ENCODE peak calls at places on chromosomes 16 and 17, in ten cellular contexts. One of them, this sample, is unnamed.

GRCh38 chr17:46167826-46168569 is 25.2 kb downstream of the KANSL1 start:
- DNase-seq in PC-9: no peak
- DNase-seq in thyroid gland: no peak
- DNase-seq in CD8-positive, alpha-beta T cell: no peak
- DNase-seq in CD4-positive, CD25-positive, alpha-beta regulatory T cell: no peak
- DNase-seq in naive thymus-derived CD4-positive, alpha-beta T cell: no peak
- DNase-seq in aorta: no peak
- DNase-seq in uterus: no peak
- DNase-seq in OCI-LY7: no peak
- DNase-seq in stomach: no peak
- DNase-seq in this sample: no peak

GRCh38 chr17:82820278-82821251 is 19.3 kb downstream of the ZNF750 start:
- DNase-seq in uterus: no peak
- DNase-seq in aorta: no peak
- DNase-seq in CD4-positive, CD25-positive, alpha-beta regulatory T cell: no peak
- DNase-seq in thyroid gland: no peak
- DNase-seq in OCI-LY7: peak; percentile 30
- DNase-seq in stomach: no peak
- DNase-seq in PC-9: no peak
- DNase-seq in CD8-positive, alpha-beta T cell: no peak
- DNase-seq in naive thymus-derived CD4-positive, alpha-beta T cell: no peak
- DNase-seq in this sample: no peak

GRCh38 chr16:1989209-1989825 is 453 bp upstream of the SYNGR3 start:
- DNase-seq in aorta: no peak
- DNase-seq in OCI-LY7: no peak
- DNase-seq in PC-9: no peak
- DNase-seq in naive thymus-derived CD4-positive, alpha-beta T cell: no peak
- DNase-seq in uterus: no peak
- DNase-seq in CD8-positive, alpha-beta T cell: no peak
- DNase-seq in stomach: no peak
- DNase-seq in CD4-positive, CD25-positive, alpha-beta regulatory T cell: no peak
- DNase-seq in thyroid gland: no peak
- DNase-seq in this sample: no peak

GRCh38 chr17:50908860-50909764 is 43.0 kb upstream of the TOB1 start:
- DNase-seq in stomach: peak; percentile 95
- DNase-seq in uterus: no peak
- DNase-seq in thyroid gland: peak; percentile 96
- DNase-seq in OCI-LY7: no peak
- DNase-seq in naive thymus-derived CD4-positive, alpha-beta T cell: peak; percentile 83
- DNase-seq in PC-9: no peak
- DNase-seq in CD4-positive, CD25-positive, alpha-beta regulatory T cell: peak; percentile 64
- DNase-seq in aorta: no peak
- DNase-seq in CD8-positive, alpha-beta T cell: peak; percentile 28
- DNase-seq in this sample: no peak

GRCh38 chr16:20906225-20906870 is 5.8 kb downstream of the LYRM1 start:
- DNase-seq in thyroid gland: no peak
- DNase-seq in aorta: no peak
- DNase-seq in uterus: peak; percentile 54
- DNase-seq in naive thymus-derived CD4-positive, alpha-beta T cell: no peak
- DNase-seq in CD4-positive, CD25-positive, alpha-beta regulatory T cell: no peak
- DNase-seq in OCI-LY7: no peak
- DNase-seq in CD8-positive, alpha-beta T cell: no peak
- DNase-seq in stomach: no peak
- DNase-seq in PC-9: peak; percentile 96
- DNase-seq in this sample: no peak

GRCh38 chr17:49216953-49217650 is 6.6 kb downstream of the ABI3 start:
- DNase-seq in CD4-positive, CD25-positive, alpha-beta regulatory T cell: no peak
- DNase-seq in uterus: peak; percentile 58
- DNase-seq in naive thymus-derived CD4-positive, alpha-beta T cell: no peak
- DNase-seq in OCI-LY7: no peak
- DNase-seq in CD8-positive, alpha-beta T cell: no peak
- DNase-seq in thyroid gland: peak; percentile 10
- DNase-seq in aorta: peak; percentile 74
- DNase-seq in PC-9: no peak
- DNase-seq in stomach: peak; percentile 27
- DNase-seq in this sample: peak; percentile 77

GRCh38 chr17:47611372-47612350 is 38.1 kb upstream of the KPNB1 start:
- DNase-seq in CD8-positive, alpha-beta T cell: no peak
- DNase-seq in OCI-LY7: no peak
- DNase-seq in aorta: no peak
- DNase-seq in naive thymus-derived CD4-positive, alpha-beta T cell: no peak
- DNase-seq in CD4-positive, CD25-positive, alpha-beta regulatory T cell: no peak
- DNase-seq in thyroid gland: no peak
- DNase-seq in PC-9: peak; percentile 57
- DNase-seq in stomach: no peak
- DNase-seq in uterus: no peak
- DNase-seq in this sample: no peak

GRCh38 chr17:50213026-50214015 is 11.9 kb upstream of the COL1A1 start:
- DNase-seq in uterus: peak; percentile 34
- DNase-seq in stomach: peak; percentile 10
- DNase-seq in naive thymus-derived CD4-positive, alpha-beta T cell: peak; percentile 14
- DNase-seq in PC-9: no peak
- DNase-seq in CD8-positive, alpha-beta T cell: peak; percentile 4
- DNase-seq in OCI-LY7: peak; percentile 29
- DNase-seq in CD4-positive, CD25-positive, alpha-beta regulatory T cell: no peak
- DNase-seq in aorta: no peak
- DNase-seq in thyroid gland: no peak
- DNase-seq in this sample: no peak

GRCh38 chr16:15996432-15997109 is 47.2 kb downstream of the ABCC1 start:
- DNase-seq in naive thymus-derived CD4-positive, alpha-beta T cell: no peak
- DNase-seq in thyroid gland: no peak
- DNase-seq in CD4-positive, CD25-positive, alpha-beta regulatory T cell: no peak
- DNase-seq in PC-9: peak; percentile 91
- DNase-seq in aorta: peak; percentile 77
- DNase-seq in OCI-LY7: no peak
- DNase-seq in uterus: peak; percentile 34
- DNase-seq in stomach: peak; percentile 34
- DNase-seq in CD8-positive, alpha-beta T cell: no peak
- DNase-seq in this sample: peak; percentile 78

GRCh38 chr16:81482329-81483063 is 37.9 kb downstream of the CMIP start:
- DNase-seq in OCI-LY7: no peak
- DNase-seq in thyroid gland: no peak
- DNase-seq in stomach: no peak
- DNase-seq in CD8-positive, alpha-beta T cell: no peak
- DNase-seq in aorta: no peak
- DNase-seq in PC-9: no peak
- DNase-seq in CD4-positive, CD25-positive, alpha-beta regulatory T cell: no peak
- DNase-seq in uterus: no peak
- DNase-seq in naive thymus-derived CD4-positive, alpha-beta T cell: no peak
- DNase-seq in this sample: no peak

GRCh38 chr17:7183433-7184090 is 4.4 kb upstream of the ASGR1 start:
- DNase-seq in stomach: no peak
- DNase-seq in CD8-positive, alpha-beta T cell: no peak
- DNase-seq in uterus: no peak
- DNase-seq in naive thymus-derived CD4-positive, alpha-beta T cell: no peak
- DNase-seq in aorta: no peak
- DNase-seq in CD4-positive, CD25-positive, alpha-beta regulatory T cell: no peak
- DNase-seq in thyroid gland: no peak
- DNase-seq in PC-9: no peak
- DNase-seq in OCI-LY7: no peak
- DNase-seq in this sample: no peak

GRCh38 chr16:3183445-3184139 is 4.4 kb upstream of the OR1F1 start:
- DNase-seq in CD4-positive, CD25-positive, alpha-beta regulatory T cell: no peak
- DNase-seq in uterus: no peak
- DNase-seq in OCI-LY7: no peak
- DNase-seq in thyroid gland: no peak
- DNase-seq in stomach: no peak
- DNase-seq in PC-9: no peak
- DNase-seq in naive thymus-derived CD4-positive, alpha-beta T cell: no peak
- DNase-seq in CD8-positive, alpha-beta T cell: no peak
- DNase-seq in aorta: no peak
- DNase-seq in this sample: no peak

GRCh38 chr17:21001813-21002221 is 41.0 kb downstream of the USP22 start:
- DNase-seq in stomach: no peak
- DNase-seq in OCI-LY7: no peak
- DNase-seq in CD8-positive, alpha-beta T cell: no peak
- DNase-seq in PC-9: no peak
- DNase-seq in thyroid gland: no peak
- DNase-seq in naive thymus-derived CD4-positive, alpha-beta T cell: no peak
- DNase-seq in aorta: no peak
- DNase-seq in CD4-positive, CD25-positive, alpha-beta regulatory T cell: no peak
- DNase-seq in uterus: no peak
- DNase-seq in this sample: no peak

GRCh38 chr17:62921837-62922236 is 44.2 kb upstream of the TANC2 start:
- DNase-seq in CD8-positive, alpha-beta T cell: no peak
- DNase-seq in naive thymus-derived CD4-positive, alpha-beta T cell: no peak
- DNase-seq in CD4-positive, CD25-positive, alpha-beta regulatory T cell: no peak
- DNase-seq in PC-9: no peak
- DNase-seq in OCI-LY7: no peak
- DNase-seq in uterus: no peak
- DNase-seq in aorta: no peak
- DNase-seq in thyroid gland: no peak
- DNase-seq in stomach: no peak
- DNase-seq in this sample: no peak

GRCh38 chr16:47732122-47732805 is 271.1 kb downstream of the PHKB start:
- DNase-seq in OCI-LY7: no peak
- DNase-seq in aorta: no peak
- DNase-seq in PC-9: peak; percentile 59
- DNase-seq in thyroid gland: no peak
- DNase-seq in naive thymus-derived CD4-positive, alpha-beta T cell: no peak
- DNase-seq in uterus: no peak
- DNase-seq in CD4-positive, CD25-positive, alpha-beta regulatory T cell: no peak
- DNase-seq in CD8-positive, alpha-beta T cell: no peak
- DNase-seq in stomach: no peak
- DNase-seq in this sample: no peak

GRCh38 chr16:88606146-88606757 is 32.1 kb upstream of the IL17C start:
- DNase-seq in naive thymus-derived CD4-positive, alpha-beta T cell: no peak
- DNase-seq in CD4-positive, CD25-positive, alpha-beta regulatory T cell: no peak
- DNase-seq in stomach: no peak
- DNase-seq in CD8-positive, alpha-beta T cell: no peak
- DNase-seq in PC-9: no peak
- DNase-seq in aorta: no peak
- DNase-seq in uterus: no peak
- DNase-seq in OCI-LY7: no peak
- DNase-seq in thyroid gland: peak; percentile 55
- DNase-seq in this sample: no peak

DNA sequence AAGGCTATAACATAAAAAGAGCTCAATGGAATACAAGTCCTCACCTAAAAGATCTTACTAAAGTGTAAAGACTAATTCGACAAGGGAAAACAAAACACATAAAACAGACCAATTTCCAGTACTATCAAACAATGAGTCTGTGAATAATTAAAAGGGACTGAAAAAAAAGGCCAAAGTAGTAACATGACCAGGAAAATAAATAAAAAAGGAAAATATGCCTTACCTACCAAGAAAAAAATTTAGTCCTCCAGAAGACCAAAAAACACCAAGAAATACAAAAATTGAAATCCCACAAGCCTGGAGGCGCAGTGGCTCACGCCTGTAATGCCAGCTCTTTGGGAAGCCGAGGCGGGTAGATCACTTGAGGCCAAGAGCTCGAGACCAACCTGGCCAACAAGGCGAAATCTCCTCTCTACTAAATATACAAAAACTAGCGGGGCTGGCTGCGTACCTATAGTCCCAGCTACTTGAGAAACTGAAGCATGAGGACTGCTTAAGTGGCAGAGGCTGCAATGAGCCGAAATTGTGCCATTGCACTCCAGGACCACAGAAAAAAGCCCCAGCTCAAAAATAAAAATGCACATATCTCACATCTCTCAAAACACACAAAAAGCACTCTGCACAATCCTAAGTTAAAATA is 60.8 kb downstream of the TEX14 start:
- DNase-seq in uterus: peak; percentile 53
- DNase-seq in aorta: no peak
- DNase-seq in naive thymus-derived CD4-positive, alpha-beta T cell: no peak
- DNase-seq in CD8-positive, alpha-beta T cell: peak; percentile 7
- DNase-seq in OCI-LY7: no peak
- DNase-seq in thyroid gland: peak; percentile 33
- DNase-seq in CD4-positive, CD25-positive, alpha-beta regulatory T cell: no peak
- DNase-seq in PC-9: no peak
- DNase-seq in stomach: peak; percentile 49
- DNase-seq in this sample: peak; percentile 73
- H3K4me3 ChIP-seq in uterus: peak overlapping the region; percentile 34
- H3K4me3 ChIP-seq in aorta: no peak overlapping the region
- H3K4me3 ChIP-seq in naive thymus-derived CD4-positive, alpha-beta T cell: peak overlapping the region; percentile 46
- H3K4me3 ChIP-seq in CD8-positive, alpha-beta T cell: peak overlapping the region; percentile 48
- H3K4me3 ChIP-seq in OCI-LY7: peak overlapping the region; percentile 68
- H3K4me3 ChIP-seq in thyroid gland: no peak overlapping the region
- H3K4me3 ChIP-seq in CD4-positive, CD25-positive, alpha-beta regulatory T cell: peak overlapping the region; percentile 97
- H3K4me3 ChIP-seq in PC-9: no peak overlapping the region
- H3K4me3 ChIP-seq in stomach: peak overlapping the region; percentile 31
- H3K4me3 ChIP-seq in this sample: no peak overlapping the region

GRCh38 chr17:2056221-2057129 is 1.6 kb downstream of the HIC1 start:
- DNase-seq in CD8-positive, alpha-beta T cell: peak; percentile 33
- DNase-seq in thyroid gland: peak; percentile 62
- DNase-seq in CD4-positive, CD25-positive, alpha-beta regulatory T cell: peak; percentile 68
- DNase-seq in aorta: no peak
- DNase-seq in uterus: peak; percentile 50
- DNase-seq in naive thymus-derived CD4-positive, alpha-beta T cell: peak; percentile 64
- DNase-seq in stomach: no peak
- DNase-seq in OCI-LY7: no peak
- DNase-seq in PC-9: no peak
- DNase-seq in this sample: peak; percentile 75
- H3K4me1 ChIP-seq in CD8-positive, alpha-beta T cell: peaks cover 54% of the 10 kb centered on the region
- H3K4me1 ChIP-seq in thyroid gland: peaks cover 70% of the 10 kb centered on the region
- H3K4me1 ChIP-seq in CD4-positive, CD25-positive, alpha-beta regulatory T cell: peaks cover 67% of the 10 kb centered on the region
- H3K4me1 ChIP-seq in aorta: no peaks in the 10 kb centered on the region
- H3K4me1 ChIP-seq in uterus: no peaks in the 10 kb centered on the region
- H3K4me1 ChIP-seq in naive thymus-derived CD4-positive, alpha-beta T cell: peaks cover 17% of the 10 kb centered on the region
- H3K4me1 ChIP-seq in stomach: peaks cover 74% of the 10 kb centered on the region
- H3K4me1 ChIP-seq in OCI-LY7: peaks cover 34% of the 10 kb centered on the region
- H3K4me1 ChIP-seq in PC-9: peaks cover 7% of the 10 kb centered on the region
- H3K4me1 ChIP-seq in this sample: no peaks in the 10 kb centered on the region

DNA sequence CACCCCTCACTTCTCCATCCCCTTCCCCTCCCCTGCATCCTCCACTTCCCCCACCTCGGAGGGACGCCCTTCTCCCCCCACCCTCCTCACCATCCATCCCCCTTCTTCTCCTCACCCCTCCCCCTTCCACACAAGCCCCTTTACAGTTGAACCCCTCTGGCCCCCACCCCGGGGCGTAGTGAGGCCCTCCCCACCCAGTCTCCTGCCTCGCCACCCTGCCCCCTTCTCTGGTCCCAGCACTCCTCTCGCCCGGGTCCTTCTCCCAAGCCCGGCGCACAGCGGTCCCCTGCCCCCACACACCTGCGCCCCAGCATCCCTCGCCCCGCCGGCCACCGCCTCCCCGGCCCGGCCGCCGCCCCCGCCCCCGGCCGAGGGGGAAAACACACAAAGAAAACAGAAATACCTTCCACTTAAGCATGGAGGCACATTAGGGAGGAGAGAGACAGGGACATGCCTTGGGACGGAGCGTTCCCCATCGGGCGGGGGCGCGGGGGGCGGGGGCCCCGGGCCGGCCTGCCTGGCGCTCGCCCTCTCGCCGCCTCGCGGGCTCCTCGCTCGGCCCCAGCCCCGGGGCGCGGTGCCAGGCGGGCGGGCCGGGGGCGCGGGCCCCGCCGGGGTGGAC is 411 bp downstream of the SRCIN1 start:
- DNase-seq in thyroid gland: no peak
- DNase-seq in OCI-LY7: no peak
- DNase-seq in naive thymus-derived CD4-positive, alpha-beta T cell: no peak
- DNase-seq in stomach: no peak
- DNase-seq in CD4-positive, CD25-positive, alpha-beta regulatory T cell: no peak
- DNase-seq in CD8-positive, alpha-beta T cell: no peak
- DNase-seq in uterus: no peak
- DNase-seq in aorta: no peak
- DNase-seq in PC-9: no peak
- DNase-seq in this sample: no peak
- H3K4me3 ChIP-seq in thyroid gland: no peak overlapping the region
- H3K4me3 ChIP-seq in OCI-LY7: peak overlapping the region; percentile 72
- H3K4me3 ChIP-seq in naive thymus-derived CD4-positive, alpha-beta T cell: no peak overlapping the region
- H3K4me3 ChIP-seq in stomach: peak overlapping the region; percentile 80
- H3K4me3 ChIP-seq in CD4-positive, CD25-positive, alpha-beta regulatory T cell: no peak overlapping the region
- H3K4me3 ChIP-seq in CD8-positive, alpha-beta T cell: no peak overlapping the region
- H3K4me3 ChIP-seq in uterus: no peak overlapping the region
- H3K4me3 ChIP-seq in aorta: peak overlapping the region; percentile 20
- H3K4me3 ChIP-seq in PC-9: peak overlapping the region; percentile 61
- H3K4me3 ChIP-seq in this sample: peak overlapping the region; percentile 56

GRCh38 chr17:61265397-61265796 is 134.2 kb upstream of the TBX2 start:
- DNase-seq in uterus: no peak
- DNase-seq in aorta: no peak
- DNase-seq in CD8-positive, alpha-beta T cell: no peak
- DNase-seq in PC-9: no peak
- DNase-seq in thyroid gland: no peak
- DNase-seq in OCI-LY7: no peak
- DNase-seq in stomach: no peak
- DNase-seq in naive thymus-derived CD4-positive, alpha-beta T cell: no peak
- DNase-seq in CD4-positive, CD25-positive, alpha-beta regulatory T cell: no peak
- DNase-seq in this sample: no peak
- H3K4me1 ChIP-seq in uterus: no peaks in the 10 kb centered on the region
- H3K4me1 ChIP-seq in aorta: no peaks in the 10 kb centered on the region
- H3K4me1 ChIP-seq in CD8-positive, alpha-beta T cell: no peaks in the 10 kb centered on the region
- H3K4me1 ChIP-seq in PC-9: no peaks in the 10 kb centered on the region
- H3K4me1 ChIP-seq in thyroid gland: peaks cover 18% of the 10 kb centered on the region
- H3K4me1 ChIP-seq in OCI-LY7: no peaks in the 10 kb centered on the region
- H3K4me1 ChIP-seq in stomach: no peaks in the 10 kb centered on the region
- H3K4me1 ChIP-seq in naive thymus-derived CD4-positive, alpha-beta T cell: no peaks in the 10 kb centered on the region
- H3K4me1 ChIP-seq in CD4-positive, CD25-positive, alpha-beta regulatory T cell: no peaks in the 10 kb centered on the region
- H3K4me1 ChIP-seq in this sample: no peaks in the 10 kb centered on the region